ENCODE peak calls at places on chromosomes 2 and 18, in eight cellular contexts. E, O, I, Y, T, D, R and C are unnamed samples.

GRCh38 chr2:48482313-48482712 is 47.6 kb upstream of the STON1 start:
- DNase-seq in E (peak; percentile 94), O (no peak), I (no peak), Y (no peak), T (no peak), D (peak; percentile 32), R (no peak), C (no peak)

GRCh38 chr2:55430536-55430935 is 10.9 kb upstream of the CCDC88A start:
- DNase-seq in E (no peak), O (no peak), I (no peak), Y (no peak), T (no peak), D (no peak), R (no peak), C (no peak)

GRCh38 chr2:111918383-111918806 is 20.0 kb downstream of the MERTK start:
- DNase-seq in E (peak; percentile 80), O (peak; percentile 28), I (no peak), Y (no peak), T (no peak), D (peak; percentile 65), R (peak; percentile 62), C (no peak)

GRCh38 chr18:79525556-79526467 is 130.1 kb downstream of the NFATC1 start:
- DNase-seq in E (no peak), O (no peak), I (no peak), Y (peak; percentile 4), T (no peak), D (no peak), R (no peak), C (no peak)

GRCh38 chr2:583666-584065 is 93.5 kb downstream of the TMEM18 start:
- DNase-seq in E (no peak), O (no peak), I (no peak), Y (no peak), T (no peak), D (no peak), R (no peak), C (no peak)

GRCh38 chr2:88350262-88350640 is 102.2 kb downstream of the FOXI3 start:
- DNase-seq in E (no peak), O (no peak), I (no peak), Y (no peak), T (no peak), D (no peak), R (peak; percentile 17), C (peak; percentile 22)

GRCh38 chr2:149155181-149155580 is 116.7 kb downstream of the LYPD6B start:
- DNase-seq in E (no peak), O (no peak), I (no peak), Y (no peak), T (no peak), D (no peak), R (no peak), C (no peak)

GRCh38 chr2:8600456-8600855 is 81.4 kb upstream of the ID2 start:
- DNase-seq in E (no peak), O (no peak), I (no peak), Y (no peak), T (no peak), D (no peak), R (no peak), C (no peak)

GRCh38 chr2:224369028-224369632 is 32.8 kb downstream of the FAM124B start:
- DNase-seq in E (no peak), O (peak; percentile 49), I (no peak), Y (peak; percentile 20), T (peak; percentile 44), D (peak; percentile 60), R (peak; percentile 49), C (peak; percentile 78)

GRCh38 chr2:75031171-75031570 is 72.7 kb downstream of the POLE4 start:
- DNase-seq in E (no peak), O (no peak), I (no peak), Y (no peak), T (no peak), D (no peak), R (no peak), C (no peak)

GRCh38 chr2:12428324-12428723 is 288.4 kb upstream of the TRIB2 start:
- DNase-seq in E (no peak), O (no peak), I (no peak), Y (no peak), T (peak; percentile 71), D (no peak), R (no peak), C (peak; percentile 20)

GRCh38 chr2:200415455-200415854 is 94.4 kb downstream of the KCTD18 start:
- DNase-seq in E (no peak), O (no peak), I (no peak), Y (no peak), T (no peak), D (no peak), R (peak; percentile 10), C (no peak)

GRCh38 chr2:236972491-236973379 is 113.0 kb upstream of the COPS8 start:
- DNase-seq in E (peak; percentile 87), O (no peak), I (peak; percentile 54), Y (peak; percentile 85), T (no peak), D (no peak), R (no peak), C (peak; percentile 45)

GRCh38 chr2:147679664-147680502 is 164.9 kb upstream of the ACVR2A start:
- DNase-seq in E (no peak), O (no peak), I (no peak), Y (no peak), T (no peak), D (no peak), R (no peak), C (no peak)

DNA sequence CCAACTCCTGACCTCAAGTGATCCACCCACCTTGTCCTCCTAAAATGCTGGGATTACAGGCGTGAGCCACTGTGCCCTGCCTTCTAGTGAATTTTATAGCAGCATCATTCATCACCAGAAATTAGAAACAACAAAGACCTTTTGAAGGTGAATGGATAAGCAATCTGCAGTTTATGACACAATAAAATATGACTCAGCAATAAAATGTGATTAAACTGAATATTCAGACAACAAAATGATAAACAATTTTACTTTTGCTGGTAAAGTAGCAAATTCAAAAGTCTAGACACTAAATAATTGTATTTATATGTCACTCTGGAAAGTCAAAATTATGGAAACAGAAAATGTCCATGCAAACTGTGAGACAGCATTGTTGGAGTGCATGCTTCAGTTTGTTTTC is 656.6 kb downstream of the CBLN2 start:
- DNase-seq in E (no peak), O (no peak), I (no peak), Y (no peak), T (no peak), D (no peak), R (no peak), C (no peak)
- H3K9ac ChIP-seq in E (no peak overlapping the region), O (no peak overlapping the region), I (no peak overlapping the region), Y (no peak overlapping the region), T (no peak overlapping the region), D (no peak overlapping the region), R (no peak overlapping the region), C (no peak overlapping the region)

DNA sequence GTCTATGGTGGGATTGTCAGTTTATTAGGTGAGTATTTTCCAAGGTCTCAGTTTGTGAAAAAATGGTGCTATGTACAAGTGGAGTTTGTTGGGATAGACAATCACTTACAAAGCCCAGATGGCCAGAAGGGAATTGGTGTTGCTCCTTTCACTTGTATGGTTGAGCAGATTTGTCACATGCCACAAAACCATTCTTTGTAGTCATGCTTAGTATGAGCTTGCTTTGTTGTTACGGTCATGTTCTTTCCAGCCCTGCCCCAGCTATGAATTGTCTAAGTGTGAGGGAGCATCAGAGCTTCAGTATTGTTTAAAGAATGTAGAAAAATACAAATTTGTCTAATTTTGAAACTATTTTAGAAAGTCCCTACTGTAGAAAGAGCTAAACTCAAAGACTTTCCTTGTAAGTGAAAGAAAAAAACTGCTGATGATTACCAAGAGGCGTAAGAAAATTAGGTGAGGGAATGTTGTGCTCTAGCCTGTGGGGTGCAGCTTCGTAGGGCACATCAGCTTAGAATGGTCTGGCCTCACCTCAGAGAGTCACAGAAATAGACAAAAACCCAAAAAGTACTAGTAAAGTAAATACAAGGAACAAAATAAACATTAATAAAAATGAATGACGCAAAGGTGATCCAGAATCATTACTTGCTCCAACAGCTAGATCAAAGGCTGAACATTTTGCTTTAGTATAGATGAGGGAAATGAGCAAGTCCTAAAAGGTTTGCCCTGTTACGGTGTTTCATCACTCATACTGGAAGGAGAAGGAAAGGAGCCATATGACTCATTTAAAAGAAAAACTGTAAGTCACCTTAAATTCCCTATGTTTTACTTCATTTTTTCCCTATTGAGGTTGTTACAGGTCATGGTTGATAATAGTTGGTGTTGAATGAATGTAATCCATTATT is 9.2 kb downstream of the TGIF1 start:
- DNase-seq in E (peak; percentile 85), O (no peak), I (no peak), Y (peak; percentile 69), T (no peak), D (no peak), R (no peak), C (no peak)
- H3K9ac ChIP-seq in E (peak overlapping the region; percentile 36), O (no peak overlapping the region), I (no peak overlapping the region), Y (no peak overlapping the region), T (no peak overlapping the region), D (no peak overlapping the region), R (no peak overlapping the region), C (no peak overlapping the region)

GRCh38 chr2:33064349-33064801 is 117.6 kb downstream of the LTBP1 start:
- DNase-seq in E (peak; percentile 37), O (no peak), I (no peak), Y (no peak), T (no peak), D (no peak), R (no peak), C (no peak)

GRCh38 chr2:33059452-33060156 is 112.9 kb downstream of the LTBP1 start:
- DNase-seq in E (peak; percentile 36), O (no peak), I (no peak), Y (no peak), T (no peak), D (no peak), R (no peak), C (peak; percentile 25)

GRCh38 chr2:33058716-33059451 is 112.1 kb downstream of the LTBP1 start:
- DNase-seq in E (no peak), O (no peak), I (no peak), Y (no peak), T (no peak), D (no peak), R (no peak), C (no peak)

GRCh38 chr2:33060405-33060804 is 113.7 kb downstream of the LTBP1 start:
- DNase-seq in E (no peak), O (no peak), I (no peak), Y (no peak), T (no peak), D (no peak), R (no peak), C (no peak)

GRCh38 chr2:33062665-33063249 is 116.0 kb downstream of the LTBP1 start:
- DNase-seq in E (peak; percentile 85), O (peak; percentile 7), I (no peak), Y (peak; percentile 46), T (no peak), D (no peak), R (no peak), C (no peak)
- H3K9ac ChIP-seq in E (no peak overlapping the region), O (no peak overlapping the region), I (no peak overlapping the region), Y (no peak overlapping the region), T (no peak overlapping the region), D (no peak overlapping the region), R (no peak overlapping the region), C (no peak overlapping the region)

DNA sequence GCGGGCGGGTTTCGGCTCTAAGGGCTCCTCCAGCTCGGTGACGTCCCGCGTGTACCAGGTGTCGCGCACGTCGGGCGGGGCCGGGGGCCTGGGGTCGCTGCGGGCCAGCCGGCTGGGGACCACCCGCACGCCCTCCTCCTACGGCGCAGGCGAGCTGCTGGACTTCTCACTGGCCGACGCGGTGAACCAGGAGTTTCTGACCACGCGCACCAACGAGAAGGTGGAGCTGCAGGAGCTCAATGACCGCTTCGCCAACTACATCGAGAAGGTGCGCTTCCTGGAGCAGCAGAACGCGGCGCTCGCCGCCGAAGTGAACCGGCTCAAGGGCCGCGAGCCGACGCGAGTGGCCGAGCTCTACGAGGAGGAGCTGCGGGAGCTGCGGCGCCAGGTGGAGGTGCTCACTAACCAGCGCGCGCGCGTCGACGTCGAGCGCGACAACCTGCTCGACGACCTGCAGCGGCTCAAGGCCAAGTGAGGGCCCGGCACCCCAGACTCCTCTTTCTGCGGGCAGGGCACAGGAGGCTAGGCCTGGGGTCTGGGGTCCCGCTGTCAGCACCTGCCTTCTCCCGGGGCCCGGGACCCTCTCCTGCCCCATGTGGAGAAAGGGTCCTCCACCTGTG is 503 bp downstream of the DES start:
- DNase-seq in E (no peak), O (no peak), I (no peak), Y (no peak), T (no peak), D (no peak), R (no peak), C (peak; percentile 42)
- H3K9ac ChIP-seq in E (peak overlapping the region; percentile 10), O (no peak overlapping the region), I (no peak overlapping the region), Y (no peak overlapping the region), T (no peak overlapping the region), D (no peak overlapping the region), R (no peak overlapping the region), C (no peak overlapping the region)